ENCODE peak calls at places on chromosome 20, in eight cellular contexts. H, K, E, W, T, V, I and S are unnamed samples.

GRCh38 chr20:48007356-48007755 is 222.1 kb upstream of the SULF2 start:
- DNase-seq in H (no peak), T (no peak), I (no peak), W (no peak), E (no peak), K (no peak), V (no peak), S (no peak)

GRCh38 chr20:2109425-2110210 is 8.0 kb downstream of the STK35 start:
- DNase-seq in V (peak), K (no peak), W (no peak), H (no peak), T (no peak), E (no peak), I (no peak), S (no peak)

GRCh38 chr20:50248104-50248631 is 57.5 kb downstream of the CEBPB start:
- DNase-seq in V (peak), H (no peak), E (no peak), T (no peak), I (no peak), K (no peak), W (no peak), S (no peak)

GRCh38 chr20:36399147-36399968 is 93.2 kb downstream of the DLGAP4 start:
- DNase-seq in I (no peak), V (peak), E (peak), W (peak), K (peak), T (peak), H (peak), S (peak)

GRCh38 chr20:10705801-10706459 is 32.1 kb upstream of the JAG1 start:
- DNase-seq in T (no peak), V (no peak), H (no peak), K (no peak), I (no peak), W (peak), E (peak), S (no peak)

GRCh38 chr20:57428611-57429496 is 37.7 kb downstream of the RBM38 start:
- DNase-seq in H (no peak), T (peak), I (no peak), W (no peak), K (no peak), V (no peak), E (no peak), S (peak)

GRCh38 chr20:316316-317068 is 8.9 kb upstream of the SOX12 start:
- DNase-seq in E (no peak), V (no peak), K (no peak), I (no peak), H (no peak), W (no peak), T (no peak), S (no peak)

GRCh38 chr20:3479759-3480615 is 9.2 kb downstream of the ATRN start:
- DNase-seq in K (no peak), H (no peak), V (no peak), E (no peak), T (no peak), W (no peak), I (no peak), S (no peak)

GRCh38 chr20:17523326-17523725 is 7.9 kb downstream of the BFSP1 start:
- DNase-seq in K (no peak), E (no peak), I (no peak), H (no peak), W (no peak), T (no peak), V (no peak), S (no peak)

GRCh38 chr20:61387204-61387958 is 135.3 kb downstream of the CDH4 start:
- DNase-seq in K (no peak), H (peak), T (no peak), W (no peak), I (no peak), E (no peak), V (peak), S (no peak)

GRCh38 chr20:38970302-38970701 is 8.2 kb downstream of the DHX35 start:
- DNase-seq in K (no peak), E (no peak), H (no peak), I (no peak), V (peak), T (no peak), W (peak), S (no peak)